ENCODE peak calls at places on chromosomes 1 and 21, in four cellular contexts. One of them, this sample, is unnamed.

GRCh38 chr1:193589597-193590040 is 403.2 kb upstream of the B3GALT2 start:
- DNase-seq in brain microvascular endothelial cell: no peak
- DNase-seq in K562: no peak
- DNase-seq in fibroblast of mammary gland: peak; percentile 30
- DNase-seq in this sample: no peak

GRCh38 chr1:182588460-182589396 is at the start of gene RNASEL:
- DNase-seq in brain microvascular endothelial cell: peak; percentile 64
- DNase-seq in K562: peak; percentile 80
- DNase-seq in fibroblast of mammary gland: peak; percentile 81
- DNase-seq in this sample: peak; percentile 50

GRCh38 chr1:68197891-68198290 is 34.4 kb downstream of the WLS start:
- DNase-seq in brain microvascular endothelial cell: no peak
- DNase-seq in K562: no peak
- DNase-seq in fibroblast of mammary gland: peak; percentile 43
- DNase-seq in this sample: no peak

GRCh38 chr1:42720868-42721267 is 19.2 kb downstream of the CLDN19 start:
- DNase-seq in brain microvascular endothelial cell: no peak
- DNase-seq in K562: no peak
- DNase-seq in fibroblast of mammary gland: no peak
- DNase-seq in this sample: no peak

GRCh38 chr1:111272081-111272480 is 18.6 kb upstream of the CHIA start:
- DNase-seq in brain microvascular endothelial cell: no peak
- DNase-seq in K562: no peak
- DNase-seq in fibroblast of mammary gland: no peak
- DNase-seq in this sample: no peak

GRCh38 chr1:186747661-186748060 is 67.4 kb upstream of the PTGS2 start:
- DNase-seq in brain microvascular endothelial cell: no peak
- DNase-seq in K562: no peak
- DNase-seq in fibroblast of mammary gland: no peak
- DNase-seq in this sample: no peak

GRCh38 chr1:53390261-53390660 is 62.4 kb upstream of the LRP8 start:
- DNase-seq in brain microvascular endothelial cell: no peak
- DNase-seq in K562: no peak
- DNase-seq in fibroblast of mammary gland: no peak
- DNase-seq in this sample: no peak

GRCh38 chr1:9166289-9167235 is 37.7 kb upstream of the GPR157 start:
- DNase-seq in brain microvascular endothelial cell: peak; percentile 91
- DNase-seq in K562: no peak
- DNase-seq in fibroblast of mammary gland: peak; percentile 74
- DNase-seq in this sample: no peak

GRCh38 chr1:79561521-79561978 is 555.0 kb upstream of the ADGRL4 start:
- DNase-seq in brain microvascular endothelial cell: no peak
- DNase-seq in K562: no peak
- DNase-seq in fibroblast of mammary gland: no peak
- DNase-seq in this sample: no peak

GRCh38 chr1:112687785-112688496 is 13.5 kb downstream of the MOV10 start:
- DNase-seq in brain microvascular endothelial cell: no peak
- DNase-seq in K562: no peak
- DNase-seq in fibroblast of mammary gland: no peak
- DNase-seq in this sample: no peak

GRCh38 chr1:219174672-219175564 is 1.2 kb downstream of the LYPLAL1 start:
- DNase-seq in brain microvascular endothelial cell: peak; percentile 76
- DNase-seq in K562: peak; percentile 23
- DNase-seq in fibroblast of mammary gland: peak; percentile 97
- DNase-seq in this sample: peak; percentile 61

GRCh38 chr1:115459161-115459560 is 121.1 kb upstream of the NGF start:
- DNase-seq in brain microvascular endothelial cell: no peak
- DNase-seq in K562: no peak
- DNase-seq in fibroblast of mammary gland: no peak
- DNase-seq in this sample: no peak

GRCh38 chr1:36602189-36602588 is 119.5 kb upstream of the CSF3R start:
- DNase-seq in brain microvascular endothelial cell: no peak
- DNase-seq in K562: no peak
- DNase-seq in fibroblast of mammary gland: no peak
- DNase-seq in this sample: no peak

GRCh38 chr1:57637155-57637554 is 213.3 kb upstream of the DAB1 start:
- DNase-seq in brain microvascular endothelial cell: peak; percentile 33
- DNase-seq in K562: no peak
- DNase-seq in fibroblast of mammary gland: peak; percentile 91
- DNase-seq in this sample: no peak

GRCh38 chr1:46489638-46490602 is at the start of gene DMBX1:
- DNase-seq in brain microvascular endothelial cell: no peak
- DNase-seq in K562: peak; percentile 90
- DNase-seq in fibroblast of mammary gland: no peak
- DNase-seq in this sample: no peak

GRCh38 chr1:41662061-41662655 is 177.7 kb upstream of the EDN2 start:
- DNase-seq in brain microvascular endothelial cell: peak; percentile 55
- DNase-seq in K562: no peak
- DNase-seq in fibroblast of mammary gland: peak; percentile 79
- DNase-seq in this sample: peak; percentile 78

GRCh38 chr1:245045087-245045881 is 109.5 kb upstream of the KIF26B start:
- DNase-seq in brain microvascular endothelial cell: no peak
- DNase-seq in K562: no peak
- DNase-seq in fibroblast of mammary gland: peak; percentile 42
- DNase-seq in this sample: no peak

GRCh38 chr1:58432813-58433668 is 113.5 kb downstream of the OMA1 start:
- DNase-seq in brain microvascular endothelial cell: peak; percentile 35
- DNase-seq in K562: no peak
- DNase-seq in fibroblast of mammary gland: peak; percentile 44
- DNase-seq in this sample: no peak

GRCh38 chr1:192496369-192497056 is 79.1 kb upstream of the RGS1 start:
- DNase-seq in brain microvascular endothelial cell: no peak
- DNase-seq in K562: no peak
- DNase-seq in fibroblast of mammary gland: no peak
- DNase-seq in this sample: no peak

GRCh38 chr1:67429528-67430357 is 459 bp downstream of the SERBP1 start:
- DNase-seq in brain microvascular endothelial cell: no peak
- DNase-seq in K562: peak; percentile 39
- DNase-seq in fibroblast of mammary gland: peak; percentile 14
- DNase-seq in this sample: peak; percentile 62

GRCh38 chr1:1115136-1115829 is 606 bp downstream of the C1orf159 start:
- DNase-seq in brain microvascular endothelial cell: no peak
- DNase-seq in K562: peak; percentile 59
- DNase-seq in fibroblast of mammary gland: no peak
- DNase-seq in this sample: no peak

GRCh38 chr21:32807717-32808380 is 36.3 kb upstream of the PAXBP1 start:
- DNase-seq in brain microvascular endothelial cell: no peak
- DNase-seq in K562: no peak
- DNase-seq in fibroblast of mammary gland: peak; percentile 80
- DNase-seq in this sample: no peak

GRCh38 chr1:17335821-17336718 is 28.1 kb downstream of the PADI4 start:
- DNase-seq in brain microvascular endothelial cell: peak; percentile 58
- DNase-seq in K562: peak; percentile 74
- DNase-seq in fibroblast of mammary gland: peak; percentile 42
- DNase-seq in this sample: no peak

GRCh38 chr1:10724052-10724494 is 72.4 kb downstream of the CASZ1 start:
- DNase-seq in brain microvascular endothelial cell: peak; percentile 5
- DNase-seq in K562: no peak
- DNase-seq in fibroblast of mammary gland: peak; percentile 36
- DNase-seq in this sample: no peak

GRCh38 chr1:66124670-66125069 is 332.0 kb downstream of the PDE4B start:
- DNase-seq in brain microvascular endothelial cell: no peak
- DNase-seq in K562: no peak
- DNase-seq in fibroblast of mammary gland: no peak
- DNase-seq in this sample: no peak

GRCh38 chr21:41764558-41765392 is 2.1 kb downstream of the RIPK4 start:
- DNase-seq in brain microvascular endothelial cell: no peak
- DNase-seq in K562: no peak
- DNase-seq in fibroblast of mammary gland: no peak
- DNase-seq in this sample: no peak

GRCh38 chr1:33045814-33046213 is 9.1 kb upstream of the AK2 start:
- DNase-seq in brain microvascular endothelial cell: no peak
- DNase-seq in K562: no peak
- DNase-seq in fibroblast of mammary gland: no peak
- DNase-seq in this sample: no peak

GRCh38 chr1:186819140-186819539 is 9.6 kb upstream of the PLA2G4A start:
- DNase-seq in brain microvascular endothelial cell: peak; percentile 87
- DNase-seq in K562: no peak
- DNase-seq in fibroblast of mammary gland: peak; percentile 84
- DNase-seq in this sample: no peak

GRCh38 chr1:229229721-229230135 is 41.2 kb upstream of the RAB4A start:
- DNase-seq in brain microvascular endothelial cell: no peak
- DNase-seq in K562: no peak
- DNase-seq in fibroblast of mammary gland: peak; percentile 49
- DNase-seq in this sample: no peak

GRCh38 chr1:223755432-223755792 is 43.1 kb downstream of the CAPN2 start:
- DNase-seq in brain microvascular endothelial cell: no peak
- DNase-seq in K562: no peak
- DNase-seq in fibroblast of mammary gland: no peak
- DNase-seq in this sample: no peak

DNA sequence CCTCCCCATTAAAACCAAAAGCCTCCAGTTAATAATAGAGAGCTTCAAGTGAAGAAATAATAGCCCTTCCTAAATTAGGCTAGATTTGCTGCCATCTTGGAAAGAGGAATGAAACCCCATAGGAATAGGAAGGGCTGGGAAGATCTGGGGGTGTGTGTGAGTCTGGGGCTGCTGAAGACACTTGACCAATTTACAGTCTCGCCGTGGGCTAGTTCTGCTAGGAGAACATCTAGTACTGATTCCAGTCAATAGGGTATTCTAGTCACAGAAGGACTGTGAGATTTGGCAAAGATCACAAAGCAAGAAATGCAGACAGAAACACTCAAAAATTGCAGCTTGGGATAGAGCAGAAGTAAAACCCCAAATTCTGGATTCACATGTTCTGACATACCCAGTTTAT is 32.3 kb upstream of the PTGFRN start:
- DNase-seq in brain microvascular endothelial cell: no peak
- DNase-seq in K562: no peak
- DNase-seq in fibroblast of mammary gland: peak; percentile 7
- DNase-seq in this sample: no peak
- H3K4me3 ChIP-seq in brain microvascular endothelial cell: no peak overlapping the region
- H3K4me3 ChIP-seq in K562: no peak overlapping the region
- H3K4me3 ChIP-seq in fibroblast of mammary gland: no peak overlapping the region
- H3K4me3 ChIP-seq in this sample: peak overlapping the region; percentile 61

DNA sequence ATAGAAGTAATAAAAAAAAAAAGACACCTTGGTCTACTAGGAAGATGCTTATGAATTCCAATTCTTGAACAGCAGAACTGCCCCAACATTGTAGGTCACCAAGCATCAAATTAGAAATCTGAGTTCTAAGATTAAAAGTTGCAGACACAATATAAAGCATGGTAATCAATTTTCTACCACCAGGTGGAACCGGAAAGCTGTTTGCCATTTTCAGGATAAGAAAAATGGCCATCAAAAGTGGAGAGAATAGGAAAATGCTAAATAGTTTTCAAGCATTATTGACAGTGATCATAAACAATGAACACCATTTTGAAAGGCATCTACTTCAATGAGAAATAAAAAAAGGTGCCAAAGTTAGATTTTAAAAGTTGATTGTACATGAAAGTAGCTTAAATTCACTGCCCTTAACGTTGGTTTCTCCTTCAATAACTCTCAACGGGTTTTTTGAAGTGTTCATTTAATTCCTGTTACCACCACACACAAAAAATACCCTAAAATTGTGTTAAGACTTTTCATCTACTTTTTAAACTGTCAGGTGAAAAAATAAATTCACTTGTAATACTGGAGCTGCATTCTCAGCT is 252.9 kb downstream of the KCNT2 start:
- DNase-seq in brain microvascular endothelial cell: peak; percentile 36
- DNase-seq in K562: no peak
- DNase-seq in fibroblast of mammary gland: peak; percentile 42
- DNase-seq in this sample: no peak
- TF ChIP-seq CTCF in brain microvascular endothelial cell: peak; percentile 58
- TF ChIP-seq CTCF in K562: peak; percentile 18
- TF ChIP-seq CTCF in fibroblast of mammary gland: peak; percentile 63
- TF ChIP-seq CTCF in this sample: no peak

GRCh38 chr1:22844621-22845020 is 128.0 kb downstream of the LACTBL1 start:
- DNase-seq in brain microvascular endothelial cell: no peak
- DNase-seq in K562: no peak
- DNase-seq in fibroblast of mammary gland: no peak
- DNase-seq in this sample: no peak

GRCh38 chr1:22839806-22840205 is 129.2 kb downstream of the EPHB2 start:
- DNase-seq in brain microvascular endothelial cell: no peak
- DNase-seq in K562: no peak
- DNase-seq in fibroblast of mammary gland: no peak
- DNase-seq in this sample: no peak

GRCh38 chr1:22838965-22839364 is 128.3 kb downstream of the EPHB2 start:
- DNase-seq in brain microvascular endothelial cell: no peak
- DNase-seq in K562: no peak
- DNase-seq in fibroblast of mammary gland: no peak
- DNase-seq in this sample: no peak

GRCh38 chr1:22841142-22841541 is 130.5 kb downstream of the EPHB2 start:
- DNase-seq in brain microvascular endothelial cell: no peak
- DNase-seq in K562: no peak
- DNase-seq in fibroblast of mammary gland: no peak
- DNase-seq in this sample: no peak

GRCh38 chr1:22841754-22842370 is 130.8 kb downstream of the LACTBL1 start:
- DNase-seq in brain microvascular endothelial cell: no peak
- DNase-seq in K562: no peak
- DNase-seq in fibroblast of mammary gland: no peak
- DNase-seq in this sample: no peak
- H3K4me3 ChIP-seq in brain microvascular endothelial cell: no peak overlapping the region
- H3K4me3 ChIP-seq in K562: no peak overlapping the region
- H3K4me3 ChIP-seq in fibroblast of mammary gland: no peak overlapping the region
- H3K4me3 ChIP-seq in this sample: no peak overlapping the region

GRCh38 chr1:61171915-61172485 is 89.6 kb downstream of the NFIA start:
- DNase-seq in brain microvascular endothelial cell: no peak
- DNase-seq in K562: no peak
- DNase-seq in fibroblast of mammary gland: peak; percentile 65
- DNase-seq in this sample: no peak

GRCh38 chr1:61171346-61171745 is 89.0 kb downstream of the NFIA start:
- DNase-seq in brain microvascular endothelial cell: no peak
- DNase-seq in K562: no peak
- DNase-seq in fibroblast of mammary gland: no peak
- DNase-seq in this sample: no peak

GRCh38 chr1:61173118-61173517 is 90.8 kb downstream of the NFIA start:
- DNase-seq in brain microvascular endothelial cell: no peak
- DNase-seq in K562: no peak
- DNase-seq in fibroblast of mammary gland: peak; percentile 29
- DNase-seq in this sample: no peak

GRCh38 chr1:61175976-61176375 is 93.6 kb downstream of the NFIA start:
- DNase-seq in brain microvascular endothelial cell: no peak
- DNase-seq in K562: no peak
- DNase-seq in fibroblast of mammary gland: no peak
- DNase-seq in this sample: no peak

DNA sequence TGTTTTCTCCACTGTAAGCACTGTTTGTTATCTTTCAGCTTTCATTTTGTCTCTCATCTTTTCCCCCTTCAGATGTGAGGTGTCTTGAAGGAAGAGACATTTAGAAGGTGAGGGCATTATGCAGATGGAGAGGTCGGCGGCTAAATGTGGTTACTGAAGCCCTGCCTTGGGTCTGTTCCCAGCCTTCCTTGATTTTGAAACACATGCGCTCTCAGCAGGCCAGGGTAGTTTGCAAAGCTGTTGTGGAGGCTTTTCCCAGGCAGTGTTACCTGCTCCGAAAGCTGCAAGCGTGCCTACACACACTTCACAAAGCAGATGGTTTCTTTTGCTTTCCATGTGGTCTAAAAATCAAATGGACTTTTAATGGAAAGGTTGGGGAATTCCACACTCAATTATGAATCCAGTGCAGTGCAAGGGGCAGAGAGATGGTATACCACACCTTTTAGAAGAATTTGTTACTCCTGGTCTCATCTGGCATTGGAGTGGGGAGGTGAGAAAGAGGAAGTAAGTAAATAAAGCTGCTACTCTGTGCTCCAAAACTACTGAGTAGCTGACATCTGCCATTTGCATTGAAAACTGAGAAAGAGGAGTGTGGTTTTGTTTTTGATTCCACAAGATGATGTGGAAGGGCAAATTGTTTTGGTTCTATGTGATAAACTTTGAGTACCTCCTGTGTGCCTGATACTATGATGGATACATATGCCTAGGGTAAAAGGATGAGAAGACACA is 91.9 kb downstream of the NFIA start:
- DNase-seq in brain microvascular endothelial cell: no peak
- DNase-seq in K562: no peak
- DNase-seq in fibroblast of mammary gland: no peak
- DNase-seq in this sample: no peak
- TF ChIP-seq CTCF in brain microvascular endothelial cell: no peak
- TF ChIP-seq CTCF in K562: no peak
- TF ChIP-seq CTCF in fibroblast of mammary gland: no peak
- TF ChIP-seq CTCF in this sample: no peak

This sample was measured in GM06990.